ENCODE peak calls at places on chromosomes 3 and 15, in seven cellular contexts. N is ovary, K is left ventricle myocardium inferior, J is transverse colon, I is GM23248, O is thoracic aorta, Y is fibroblast of lung. V is an unnamed sample. For H3K27me3, the result is how much of the 10 kb centered on the place peaks cover.

GRCh38 chr3:78666458-78666800 is 1101.4 kb downstream of the ROBO1 start:
- DNase-seq in N (no peak), J (no peak), O (no peak), Y (peak), I (peak), K (no peak), V (no peak)

GRCh38 chr3:55481067-55481917 is 5.8 kb downstream of the WNT5A start:
- DNase-seq in N (peak), Y (peak), K (peak), J (no peak), O (no peak), I (peak), V (no peak)

GRCh38 chr3:152299243-152299976 is 30.7 kb downstream of the MBNL1 start:
- DNase-seq in Y (no peak), K (no peak), O (no peak), N (no peak), I (peak), J (no peak), V (no peak)

GRCh38 chr15:61915640-61916039 is 144.6 kb downstream of the VPS13C start:
- DNase-seq in J (no peak), N (no peak), I (no peak), O (no peak), K (no peak), Y (no peak), V (no peak)

GRCh38 chr3:171333784-171334464 is 126.3 kb downstream of the TNIK start:
- DNase-seq in I (no peak), O (no peak), N (no peak), K (no peak), J (no peak), Y (no peak), V (no peak)

GRCh38 chr15:42226648-42227047 is 18.5 kb upstream of the VPS39 start:
- DNase-seq in N (no peak), I (no peak), K (no peak), Y (no peak), J (no peak), O (no peak), V (no peak)

GRCh38 chr3:174125267-174125844 is 727.8 kb downstream of the NLGN1 start:
- DNase-seq in O (no peak), K (no peak), Y (peak), J (no peak), N (no peak), I (peak), V (no peak)

GRCh38 chr3:186070996-186071395 is 37.9 kb downstream of the ETV5 start:
- DNase-seq in N (no peak), Y (no peak), O (no peak), J (no peak), I (no peak), K (no peak), V (no peak)

GRCh38 chr3:174208161-174208560 is 651.0 kb upstream of the NAALADL2 start:
- DNase-seq in K (no peak), O (no peak), N (no peak), I (no peak), Y (no peak), J (no peak), V (no peak)

GRCh38 chr15:98039596-98039995 is 79.1 kb downstream of the ARRDC4 start:
- DNase-seq in N (no peak), I (no peak), K (no peak), J (no peak), Y (no peak), O (no peak), V (no peak)

GRCh38 chr15:66472176-66472999 is 25.2 kb downstream of the SNAPC5 start:
- DNase-seq in J (peak), Y (peak), K (no peak), O (no peak), N (peak), I (peak), V (no peak)

GRCh38 chr3:16478516-16478915 is 35.0 kb downstream of the RFTN1 start:
- DNase-seq in J (no peak), I (peak), N (no peak), O (no peak), Y (peak), K (no peak), V (no peak)

GRCh38 chr3:140472621-140473020 is 205.2 kb upstream of the TRIM42 start:
- DNase-seq in Y (peak), J (no peak), O (no peak), I (no peak), K (no peak), N (no peak), V (no peak)

GRCh38 chr3:14227866-14228265 is 49.2 kb downstream of the LSM3 start:
- DNase-seq in O (no peak), N (no peak), Y (no peak), J (no peak), K (no peak), I (peak), V (no peak)

GRCh38 chr3:6251612-6252011 is 609.3 kb upstream of the GRM7 start:
- DNase-seq in K (no peak), J (no peak), Y (no peak), N (no peak), O (no peak), I (no peak), V (no peak)

GRCh38 chr3:156605686-156606605 is 51.0 kb upstream of the SSR3 start:
- DNase-seq in N (peak), K (peak), Y (peak), O (peak), J (peak), I (peak), V (peak)

GRCh38 chr3:31565288-31565687 is 32.6 kb downstream of the STT3B start:
- DNase-seq in J (no peak), I (peak), K (no peak), Y (peak), N (no peak), O (no peak), V (no peak)

GRCh38 chr15:41258706-41259471 is 27.8 kb downstream of the CHP1 start:
- DNase-seq in O (no peak), N (no peak), K (no peak), I (peak), J (peak), Y (peak), V (no peak)

GRCh38 chr3:185175370-185175987 is 22.6 kb upstream of the C3orf70 start:
- DNase-seq in K (peak), I (no peak), N (peak), Y (peak), J (peak), O (no peak), V (peak)

GRCh38 chr3:65950340-65951326 is 88.1 kb downstream of the MAGI1 start:
- DNase-seq in O (no peak), Y (no peak), N (no peak), K (no peak), J (no peak), I (no peak), V (no peak)

GRCh38 chr15:67125589-67126502 is 60.4 kb downstream of the SMAD3 start:
- DNase-seq in K (peak), O (peak), Y (peak), J (no peak), N (peak), I (peak), V (peak)

GRCh38 chr3:12906141-12906915 is 65.0 kb upstream of the RPL32 start:
- DNase-seq in I (no peak), N (no peak), O (no peak), J (no peak), Y (no peak), K (no peak), V (no peak)

GRCh38 chr15:90388462-90389182 is 580 bp downstream of the IQGAP1 start:
- DNase-seq in N (peak), O (peak), K (peak), I (peak), J (peak), Y (peak), V (peak)

GRCh38 chr3:166425021-166425420 is 587.8 kb upstream of the BCHE start:
- DNase-seq in N (no peak), O (no peak), J (no peak), Y (no peak), I (no peak), K (no peak), V (no peak)

GRCh38 chr3:139677341-139678155 is at the start of gene NMNAT3:
- DNase-seq in I (peak), Y (peak), N (peak), K (peak), O (peak), J (peak), V (peak)

GRCh38 chr3:110026421-110026820 is 689.1 kb upstream of the DPPA4 start:
- DNase-seq in I (peak), J (no peak), Y (no peak), K (no peak), O (no peak), N (no peak), V (no peak)

GRCh38 chr3:74329087-74329486 is 285.4 kb downstream of the CNTN3 start:
- DNase-seq in J (no peak), N (no peak), I (no peak), O (no peak), K (no peak), Y (no peak), V (no peak)

GRCh38 chr15:66997212-66997611 is 68.2 kb upstream of the SMAD3 start:
- DNase-seq in Y (peak), O (no peak), K (no peak), N (no peak), J (no peak), I (peak), V (no peak)

GRCh38 chr3:62923092-62923491 is 47.9 kb upstream of the CADPS start:
- DNase-seq in J (peak), K (no peak), O (no peak), I (peak), Y (peak), N (no peak), V (no peak)

GRCh38 chr15:99406716-99407487 is 155.6 kb downstream of the LRRC28 start:
- DNase-seq in Y (no peak), I (no peak), N (no peak), J (no peak), K (no peak), O (no peak), V (peak)

GRCh38 chr3:143424874-143425273 is 305.3 kb downstream of the CHST2 start:
- DNase-seq in K (no peak), J (no peak), Y (no peak), N (no peak), O (no peak), I (no peak), V (no peak)

GRCh38 chr3:83426311-83426710 is 1532.5 kb upstream of the CADM2 start:
- DNase-seq in K (no peak), J (no peak), N (no peak), Y (no peak), O (no peak), I (no peak), V (no peak)

GRCh38 chr15:78104566-78105500 is 12.5 kb downstream of the SH2D7 start:
- DNase-seq in J (peak), N (no peak), I (no peak), O (no peak), K (no peak), Y (no peak), V (no peak)

GRCh38 chr3:32532434-32532833 is 29.8 kb upstream of the CMTM6 start:
- DNase-seq in I (no peak), J (no peak), O (no peak), K (no peak), N (no peak), Y (no peak), V (no peak)

GRCh38 chr3:69406156-69406555 is 20.3 kb upstream of the FRMD4B start:
- DNase-seq in O (no peak), I (peak), K (peak), N (peak), Y (peak), J (no peak), V (peak)

GRCh38 chr3:10546181-10546624 is 40.8 kb upstream of the ATP2B2 start:
- DNase-seq in N (no peak), K (no peak), J (no peak), I (no peak), O (no peak), Y (no peak), V (peak)

GRCh38 chr3:42387802-42388651 is 22.4 kb downstream of the LYZL4 start:
- DNase-seq in O (no peak), I (no peak), K (no peak), N (no peak), J (no peak), Y (no peak), V (peak)

GRCh38 chr3:9782777-9783176 is 9.5 kb downstream of the TADA3 start:
- DNase-seq in N (no peak), J (no peak), Y (no peak), I (no peak), O (no peak), K (no peak), V (no peak)

GRCh38 chr3:10196389-10197052 is 31.8 kb downstream of the IRAK2 start:
- DNase-seq in O (no peak), Y (peak), N (no peak), J (peak), K (peak), I (peak), V (peak)

GRCh38 chr3:49865198-49865784 is 4.4 kb downstream of the CAMKV start:
- DNase-seq in N (no peak), I (no peak), K (no peak), O (no peak), Y (no peak), J (no peak), V (no peak)

GRCh38 chr3:49868951-49869454 is 703 bp downstream of the CAMKV start:
- DNase-seq in N (no peak), K (no peak), Y (no peak), J (no peak), I (no peak), O (no peak), V (no peak)

GRCh38 chr3:49867871-49868321 is 1.8 kb downstream of the CAMKV start:
- DNase-seq in O (no peak), J (no peak), N (no peak), I (peak), K (no peak), Y (peak), V (no peak)

GRCh38 chr3:49867400-49867799 is 2.3 kb downstream of the CAMKV start:
- DNase-seq in O (no peak), I (no peak), N (no peak), K (no peak), J (no peak), Y (no peak), V (no peak)

DNA sequence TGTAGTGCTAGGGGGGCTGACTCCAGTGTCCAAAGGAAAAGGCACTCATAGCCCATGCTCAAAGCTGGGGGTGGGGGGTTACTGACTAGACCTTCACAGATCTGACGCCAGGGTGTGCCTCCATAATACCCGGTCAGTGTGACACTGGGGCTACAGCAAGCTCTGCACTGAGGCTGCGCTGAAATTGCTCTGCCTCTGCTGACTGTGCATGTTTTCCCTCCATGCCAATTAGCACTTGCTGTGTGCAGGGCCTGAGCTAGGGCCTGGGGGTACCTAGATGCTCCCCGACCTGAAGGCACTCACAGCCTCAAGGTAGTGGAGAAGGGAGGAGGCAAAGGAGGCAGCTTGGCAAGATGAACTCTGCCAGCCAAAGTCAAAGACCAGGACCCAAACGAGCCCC is 5.2 kb downstream of the CAMKV start:
- DNase-seq in I (no peak), Y (no peak), K (no peak), N (no peak), J (no peak), O (no peak), V (no peak)
- H3K27me3 ChIP-seq in I (under half), Y (under half), K (half or more), N (under half), J (under half), O (under half), V (under half)

DNA sequence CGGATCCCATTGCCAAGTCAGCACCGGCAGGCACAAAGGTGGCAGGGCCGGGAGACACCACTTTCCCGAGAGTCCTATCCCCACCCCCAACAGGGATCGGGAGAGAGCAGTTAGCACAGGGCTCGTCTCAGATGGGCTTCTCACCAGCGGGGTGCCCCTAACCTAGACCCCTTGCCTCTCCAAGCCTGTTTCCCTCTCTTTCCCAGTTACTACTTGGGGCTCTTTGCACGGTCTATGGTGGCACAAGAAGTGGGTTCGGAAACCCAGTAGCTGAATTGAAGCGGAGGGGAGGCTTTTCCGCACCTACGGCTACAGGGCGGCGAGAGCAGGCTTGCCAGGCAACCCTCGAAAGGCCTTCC is 383 bp upstream of the EFCC1 start:
- DNase-seq in N (no peak), Y (no peak), I (no peak), J (no peak), K (no peak), O (no peak), V (no peak)
- H3K4me3 ChIP-seq in N (peak), Y (peak), I (peak), J (peak), K (peak), O (peak), V (peak)

GRCh38 chr15:31083394-31083790 is 18.1 kb downstream of the TRPM1 start:
- DNase-seq in K (no peak), O (no peak), Y (no peak), J (peak), N (no peak), I (no peak), V (no peak)

GRCh38 chr15:31080618-31081017 is 20.9 kb downstream of the TRPM1 start:
- DNase-seq in Y (no peak), I (peak), N (peak), O (no peak), J (peak), K (peak), V (peak)

GRCh38 chr15:31084176-31084575 is 17.3 kb downstream of the TRPM1 start:
- DNase-seq in J (no peak), N (no peak), Y (no peak), O (no peak), I (no peak), K (no peak), V (peak)

GRCh38 chr15:31081568-31082250 is 19.8 kb downstream of the TRPM1 start:
- DNase-seq in K (no peak), N (no peak), J (peak), Y (no peak), I (peak), O (no peak), V (peak)

GRCh38 chr15:31082771-31083393 is 18.6 kb downstream of the TRPM1 start:
- DNase-seq in Y (no peak), K (no peak), I (no peak), N (no peak), J (no peak), O (no peak), V (peak)
- H3K27me3 ChIP-seq in Y (under half), K (under half), I (under half), N (under half), J (under half), O (under half), V (under half)

DNA sequence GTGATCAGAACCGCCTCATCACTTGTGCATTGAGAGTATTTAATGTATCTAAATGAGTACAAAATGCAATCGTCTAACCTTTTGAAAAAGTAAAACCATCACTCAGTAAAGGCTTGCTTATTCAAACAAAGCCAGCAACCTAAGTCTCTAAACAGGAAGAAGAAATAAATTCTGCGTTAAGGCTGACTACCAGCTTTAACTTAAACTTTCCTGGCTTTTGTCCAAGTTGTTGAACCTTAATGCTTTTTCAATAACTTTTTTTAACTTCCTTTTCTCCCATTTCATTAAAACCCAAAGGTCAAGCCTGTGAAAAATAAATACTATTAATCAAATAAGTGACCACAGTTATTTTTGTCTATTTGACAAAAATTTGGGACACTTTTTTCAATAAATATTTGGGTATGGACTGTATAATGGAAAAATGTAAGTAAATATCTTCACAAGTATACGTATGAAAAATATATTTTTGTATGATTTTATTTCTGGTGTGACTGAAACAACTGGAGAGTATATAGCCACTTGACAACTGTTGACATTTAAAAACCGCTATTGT is 2.7 kb downstream of the KLHL24 start:
- DNase-seq in O (no peak), Y (no peak), N (no peak), I (no peak), K (no peak), J (no peak), V (no peak)
- H3K4me3 ChIP-seq in O (no peak), Y (no peak), N (no peak), I (no peak), K (peak), J (no peak), V (peak)

GRCh38 chr3:27726240-27726639 is 4.1 kb upstream of the EOMES start:
- DNase-seq in N (no peak), J (no peak), O (no peak), Y (no peak), I (no peak), K (no peak), V (no peak)

GRCh38 chr3:27721717-27722564 is at the start of gene EOMES:
- DNase-seq in K (no peak), O (no peak), Y (peak), J (peak), N (no peak), I (peak), V (no peak)

GRCh38 chr3:27722957-27723802 is 1.1 kb upstream of the EOMES start:
- DNase-seq in O (no peak), N (no peak), K (no peak), Y (no peak), J (no peak), I (peak), V (no peak)

GRCh38 chr3:27724459-27725197 is 2.5 kb upstream of the EOMES start:
- DNase-seq in J (no peak), K (no peak), I (no peak), Y (no peak), N (no peak), O (no peak), V (no peak)

DNA sequence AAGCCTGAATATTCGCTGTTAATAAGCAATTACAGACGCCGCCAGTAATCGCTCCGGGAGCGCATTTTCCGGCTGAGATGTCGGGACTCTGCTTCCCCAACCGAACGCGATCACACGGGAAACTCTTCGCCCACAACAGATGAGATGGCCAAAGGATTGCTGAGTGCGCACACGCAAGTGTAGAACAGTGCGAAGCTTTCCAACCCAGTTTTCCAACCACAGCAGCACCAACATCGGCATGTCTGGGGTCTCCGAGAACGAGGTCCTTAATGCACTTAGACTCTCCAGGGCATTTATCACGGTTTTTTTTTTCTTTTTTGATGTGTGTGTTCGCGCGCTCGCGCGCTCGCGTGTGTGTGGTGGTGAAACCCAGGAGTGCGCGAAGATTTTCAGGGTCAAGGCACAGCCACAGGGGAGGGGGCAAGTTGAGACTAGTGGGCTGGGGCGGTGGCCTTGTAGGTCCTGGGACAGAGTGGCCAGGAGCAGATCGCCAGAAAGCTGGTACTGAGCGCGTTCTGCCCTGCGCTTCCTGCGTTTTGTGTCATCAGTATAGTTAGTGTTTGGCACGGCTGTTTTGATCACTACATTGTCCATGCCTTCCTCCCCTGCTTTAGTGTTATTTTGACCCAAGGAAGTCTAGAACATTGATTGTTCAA is 1.8 kb upstream of the EOMES start:
- DNase-seq in J (no peak), I (peak), K (no peak), N (no peak), O (no peak), Y (no peak), V (no peak)
- H3K27me3 ChIP-seq in J (half or more), I (half or more), K (half or more), N (under half), O (under half), Y (half or more), V (half or more)